ENCODE peak calls at places on chromosomes 6 and 20, in four cellular contexts. Y, S, C and H are unnamed samples.

GRCh38 chr6:168274046-168274952 is 45.3 kb downstream of the DACT2 start:
- DNase-seq in Y (no peak), S (no peak), C (no peak), H (no peak)

GRCh38 chr6:27414300-27414699 is 25.7 kb downstream of the ZNF391 start:
- DNase-seq in Y (no peak), S (no peak), C (no peak), H (no peak)

GRCh38 chr20:63315240-63315981 is 22.4 kb downstream of the COL20A1 start:
- DNase-seq in Y (no peak), S (no peak), C (no peak), H (no peak)

GRCh38 chr20:37081717-37082289 is 14.0 kb downstream of the RBL1 start:
- DNase-seq in Y (no peak), S (peak; percentile 6), C (no peak), H (peak; percentile 7)

GRCh38 chr20:11003341-11003740 is 329.5 kb upstream of the JAG1 start:
- DNase-seq in Y (no peak), S (no peak), C (no peak), H (no peak)

GRCh38 chr20:58891686-58892125 is 39.2 kb downstream of the GNAS start:
- DNase-seq in Y (peak; percentile 8), S (peak; percentile 33), C (no peak), H (no peak)

GRCh38 chr6:3194535-3195376 is 32.7 kb downstream of the TUBB2B start:
- DNase-seq in Y (peak; percentile 27), S (peak; percentile 48), C (peak; percentile 80), H (peak; percentile 90)

GRCh38 chr20:41138217-41138526 is 829 bp downstream of the PLCG1 start:
- DNase-seq in Y (no peak), S (no peak), C (no peak), H (no peak)

GRCh38 chr20:36399147-36399968 is 93.2 kb downstream of the DLGAP4 start:
- DNase-seq in Y (peak; percentile 61), S (peak; percentile 63), C (no peak), H (peak; percentile 69)

GRCh38 chr6:12923644-12924235 is 207.2 kb downstream of the PHACTR1 start:
- DNase-seq in Y (peak; percentile 65), S (no peak), C (no peak), H (no peak)

GRCh38 chr6:150528648-150529285 is 70.9 kb upstream of the PLEKHG1 start:
- DNase-seq in Y (no peak), S (peak; percentile 23), C (no peak), H (no peak)

GRCh38 chr20:2260250-2260649 is 35.6 kb upstream of the TGM3 start:
- DNase-seq in Y (no peak), S (no peak), C (no peak), H (no peak)

GRCh38 chr6:39430968-39431523 is 108.5 kb upstream of the KCNK16 start:
- DNase-seq in Y (peak; percentile 45), S (no peak), C (peak; percentile 77), H (peak; percentile 86)